ENCODE peak calls at places on chromosomes 13 and 19, in seven cellular contexts. R is IMR-90; W is pancreas; X is dorsolateral prefrontal cortex; Y is omental fat pad; F is CD4-positive, alpha-beta T cell; Q is BJ. T is an unnamed sample.

GRCh38 chr19:35408284-35409171 is 37.7 kb downstream of the GPR42 start:
- DNase-seq in R (no peak), W (no peak), X (no peak), Y (no peak), F (no peak), Q (no peak), T (no peak)

GRCh38 chr13:23796546-23796945 is 92.7 kb downstream of the MIPEP start:
- DNase-seq in R (peak), W (no peak), X (no peak), Y (no peak), F (no peak), Q (no peak), T (no peak)

GRCh38 chr19:7692417-7693088 is 9.4 kb downstream of the FCER2 start:
- DNase-seq in R (no peak), W (no peak), X (no peak), Y (no peak), F (no peak), Q (no peak), T (no peak)

GRCh38 chr19:57267294-57267693 is 13.0 kb upstream of the ZNF460 start:
- DNase-seq in R (no peak), W (no peak), X (no peak), Y (no peak), F (no peak), Q (no peak), T (no peak)

GRCh38 chr13:35794734-35795389 is 318.4 kb upstream of the MAB21L1 start:
- DNase-seq in R (peak), W (no peak), X (no peak), Y (no peak), F (no peak), Q (no peak), T (no peak)

GRCh38 chr19:32652893-32653625 is 21.9 kb downstream of the ANKRD27 start:
- DNase-seq in R (peak), W (peak), X (no peak), Y (peak), F (no peak), Q (no peak), T (peak)

GRCh38 chr19:33374406-33374703 is 846 bp downstream of the CEBPG start:
- DNase-seq in R (peak), W (no peak), X (no peak), Y (no peak), F (no peak), Q (no peak), T (no peak)

GRCh38 chr13:98997738-98998641 is 20.1 kb upstream of the DOCK9 start:
- DNase-seq in R (no peak), W (no peak), X (no peak), Y (no peak), F (peak), Q (peak), T (no peak)

GRCh38 chr19:51478381-51479285 is at the start of gene CEACAM18:
- DNase-seq in R (no peak), W (no peak), X (no peak), Y (no peak), F (no peak), Q (no peak), T (no peak)

GRCh38 chr13:71758823-71759222 is 108.2 kb downstream of the DACH1 start:
- DNase-seq in R (no peak), W (no peak), X (no peak), Y (no peak), F (no peak), Q (no peak), T (no peak)

GRCh38 chr13:110546933-110547332 is 14.6 kb downstream of the RAB20 start:
- DNase-seq in R (peak), W (peak), X (no peak), Y (peak), F (no peak), Q (peak), T (peak)

GRCh38 chr19:29843180-29844051 is 31.6 kb downstream of the CCNE1 start:
- DNase-seq in R (no peak), W (peak), X (peak), Y (no peak), F (no peak), Q (no peak), T (no peak)

GRCh38 chr19:34837262-34837661 is 64.2 kb upstream of the ZNF599 start:
- DNase-seq in R (no peak), W (no peak), X (no peak), Y (no peak), F (no peak), Q (no peak), T (peak)

GRCh38 chr13:59975807-59976445 is 187.8 kb downstream of the DIAPH3 start:
- DNase-seq in R (no peak), W (no peak), X (no peak), Y (no peak), F (no peak), Q (no peak), T (no peak)

GRCh38 chr13:41398494-41399190 is 58.7 kb upstream of the RGCC start:
- DNase-seq in R (no peak), W (no peak), X (no peak), Y (no peak), F (no peak), Q (no peak), T (no peak)

GRCh38 chr13:82654851-82655517 is 1227.3 kb downstream of the SLITRK1 start:
- DNase-seq in R (peak), W (peak), X (no peak), Y (no peak), F (no peak), Q (peak), T (no peak)

DNA sequence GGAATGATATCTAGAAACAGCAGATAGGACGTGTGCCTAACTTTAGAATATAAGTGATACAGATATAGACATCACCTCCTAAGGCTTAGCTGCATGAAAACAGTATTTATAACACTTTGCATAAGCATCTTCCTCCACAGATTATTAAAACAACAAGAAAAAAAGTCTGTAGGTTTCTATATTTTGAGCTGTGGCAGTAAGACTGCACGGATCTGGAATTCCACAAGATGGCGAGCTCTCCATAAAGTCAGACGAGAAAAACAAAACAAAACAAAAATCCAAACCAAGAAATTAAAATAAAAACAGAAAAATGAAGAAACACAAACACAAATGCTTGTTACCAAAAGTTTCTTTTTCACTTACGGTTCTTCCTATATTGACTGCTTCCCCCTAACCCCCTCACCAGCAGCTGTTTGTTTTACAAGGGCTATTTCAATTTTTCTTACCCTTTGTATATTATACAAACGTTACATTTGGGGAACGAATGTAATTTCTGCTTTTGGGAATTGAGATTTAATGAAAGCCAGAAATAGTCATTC is 285.8 kb downstream of the MYO16 start:
- DNase-seq in R (peak), W (no peak), X (no peak), Y (no peak), F (no peak), Q (no peak), T (no peak)
- TF ChIP-seq CTCF in R (peak), W (no peak), X (peak), Y (no peak), F (no peak), Q (peak), T (no peak)

DNA sequence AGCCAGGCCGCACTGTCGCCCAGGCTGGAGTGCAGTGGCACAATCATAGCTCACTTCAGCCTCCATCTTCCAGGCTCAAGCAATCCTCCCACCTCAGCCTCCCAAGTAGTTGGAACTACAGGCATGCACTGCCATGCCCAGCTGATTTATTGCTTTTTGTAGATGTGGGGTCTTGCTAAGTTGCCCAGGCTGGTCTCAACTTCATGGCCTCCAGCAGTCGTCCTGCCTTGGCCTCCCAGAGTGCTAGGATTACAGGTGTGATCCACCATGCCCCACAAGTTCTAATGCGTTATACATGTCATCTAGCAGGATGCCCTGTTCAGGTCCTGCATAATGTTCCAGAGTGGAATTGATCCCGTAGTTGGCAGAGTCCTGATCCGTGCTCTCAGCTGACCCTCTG is 4.6 kb downstream of the C19orf53 start:
- DNase-seq in R (no peak), W (no peak), X (no peak), Y (no peak), F (no peak), Q (no peak), T (no peak)
- TF ChIP-seq CTCF in R (no peak), W (no peak), X (no peak), Y (no peak), F (no peak), Q (no peak), T (no peak)

GRCh38 chr13:69857188-69857821 is 250.3 kb upstream of the ATXN8OS start:
- DNase-seq in R (peak), W (no peak), X (no peak), Y (no peak), F (no peak), Q (no peak), T (no peak)
- TF ChIP-seq CTCF in R (peak), W (peak), X (peak), Y (peak), F (peak), Q (peak), T (no peak)

GRCh38 chr19:53012006-53012405 is 1.7 kb upstream of the ERVV-1 start:
- DNase-seq in R (no peak), W (no peak), X (no peak), Y (no peak), F (no peak), Q (no peak), T (no peak)

GRCh38 chr19:53007200-53008054 is 6.3 kb upstream of the ERVV-1 start:
- DNase-seq in R (no peak), W (no peak), X (no peak), Y (no peak), F (no peak), Q (no peak), T (no peak)

GRCh38 chr19:53008061-53008778 is 5.5 kb upstream of the ERVV-1 start:
- DNase-seq in R (no peak), W (no peak), X (no peak), Y (no peak), F (no peak), Q (no peak), T (no peak)

GRCh38 chr19:53013621-53014020 is at the start of gene ERVV-1:
- DNase-seq in R (peak), W (no peak), X (no peak), Y (no peak), F (no peak), Q (no peak), T (no peak)

GRCh38 chr19:53010494-53010893 is 3.2 kb upstream of the ERVV-1 start:
- DNase-seq in R (no peak), W (no peak), X (no peak), Y (no peak), F (no peak), Q (no peak), T (no peak)
- TF ChIP-seq CTCF in R (no peak), W (no peak), X (no peak), Y (no peak), F (no peak), Q (no peak), T (no peak)

DNA sequence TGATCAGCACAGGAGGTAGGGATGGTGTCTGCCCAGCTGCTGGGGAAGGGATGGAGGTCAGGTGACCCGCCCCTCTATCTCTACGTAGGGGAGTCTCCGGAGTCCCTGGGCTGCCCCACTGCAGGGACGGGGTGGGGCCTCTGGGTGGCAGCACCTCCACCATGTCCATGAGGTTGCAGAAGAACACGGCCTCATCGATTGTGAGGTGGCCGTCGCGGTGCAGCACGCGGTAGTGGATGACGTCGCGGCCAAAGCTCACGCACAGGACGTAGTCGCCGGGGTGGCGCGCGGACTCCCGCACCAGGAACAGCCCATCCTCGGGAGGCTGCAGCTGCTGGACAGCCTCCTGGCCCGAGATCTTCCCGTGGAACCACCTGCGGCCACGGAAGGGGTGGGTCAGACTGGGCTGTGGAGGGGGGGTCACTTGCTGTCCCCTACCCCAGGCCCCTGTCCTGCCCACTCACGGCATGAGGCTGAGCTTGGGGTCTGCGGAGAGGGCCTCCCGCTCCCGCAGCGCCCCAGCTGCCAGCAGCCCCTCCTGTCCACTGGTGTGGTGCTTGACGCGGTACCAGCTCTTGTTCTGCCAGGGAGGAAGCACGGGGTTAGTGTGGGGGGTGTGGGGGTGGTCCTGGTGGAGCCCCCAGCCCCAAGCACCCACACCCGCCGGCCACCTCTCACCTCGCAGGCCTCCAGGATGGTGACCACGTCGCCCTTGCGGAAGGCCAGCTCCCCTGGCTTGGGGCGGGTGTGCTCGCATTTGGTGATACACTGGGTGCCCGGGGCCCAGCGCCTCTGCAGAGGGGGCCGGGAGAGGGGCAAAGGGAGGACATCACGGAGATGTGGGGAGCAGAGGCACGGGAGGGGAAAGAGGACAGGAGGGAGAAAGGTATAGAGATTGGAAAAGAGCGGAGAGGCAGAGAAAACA is 2.3 kb downstream of the MATK start:
- DNase-seq in R (no peak), W (no peak), X (no peak), Y (no peak), F (no peak), Q (no peak), T (no peak)
- TF ChIP-seq CTCF in R (peak), W (no peak), X (no peak), Y (no peak), F (peak), Q (no peak), T (no peak)

DNA sequence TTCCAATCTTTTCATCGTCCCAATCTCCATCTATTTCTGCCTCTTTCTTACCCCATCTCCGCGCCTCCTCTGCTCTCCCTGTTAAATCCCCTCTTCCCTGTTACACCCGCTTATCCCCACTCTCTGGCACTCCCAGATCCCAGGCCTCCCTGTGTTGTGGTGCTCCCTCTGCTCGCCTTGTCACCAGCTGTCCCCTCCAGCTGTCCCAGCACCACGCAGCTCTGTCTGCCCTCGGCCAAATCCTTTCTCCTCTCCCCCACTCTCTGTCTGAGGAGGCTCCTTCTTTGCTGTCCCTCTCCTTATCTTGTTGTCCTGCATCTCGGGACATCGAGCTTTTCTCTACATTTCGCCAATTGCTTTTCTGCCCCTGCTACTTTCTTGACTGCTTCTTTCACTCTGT is 1.0 kb downstream of the ZNF160 start:
- DNase-seq in R (no peak), W (no peak), X (no peak), Y (no peak), F (no peak), Q (no peak), T (no peak)
- TF ChIP-seq CTCF in R (no peak), W (no peak), X (no peak), Y (no peak), F (no peak), Q (no peak), T (no peak)

GRCh38 chr19:3653865-3654513 is 27.4 kb upstream of the CACTIN start:
- DNase-seq in R (no peak), W (peak), X (no peak), Y (no peak), F (no peak), Q (no peak), T (no peak)
- TF ChIP-seq CTCF in R (peak), W (no peak), X (no peak), Y (no peak), F (no peak), Q (peak), T (no peak)

DNA sequence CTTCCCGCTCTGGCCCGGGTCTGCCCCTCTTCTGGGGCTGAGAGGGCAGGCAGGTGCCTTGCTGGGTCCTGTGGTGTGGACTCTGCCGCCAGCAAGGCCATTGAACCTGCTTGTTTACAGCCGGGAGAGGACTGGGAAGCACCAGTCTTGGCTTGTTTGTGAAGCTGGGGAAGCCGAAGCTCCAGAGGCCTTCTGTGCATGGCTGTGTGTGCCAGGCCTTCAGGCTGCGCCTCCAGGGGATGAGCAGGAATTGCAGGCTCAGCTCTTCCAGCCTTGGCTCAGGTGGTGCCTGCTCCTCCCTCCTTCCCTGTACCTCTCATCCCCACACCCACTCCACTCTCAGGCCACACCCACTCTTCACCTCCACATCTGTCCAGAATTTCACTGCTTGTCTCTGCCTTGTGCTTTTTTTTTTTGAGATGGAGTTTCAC is 17.5 kb downstream of the NDUFB7 start:
- DNase-seq in R (no peak), W (no peak), X (no peak), Y (no peak), F (no peak), Q (no peak), T (no peak)
- TF ChIP-seq CTCF in R (no peak), W (no peak), X (peak), Y (no peak), F (no peak), Q (no peak), T (no peak)

DNA sequence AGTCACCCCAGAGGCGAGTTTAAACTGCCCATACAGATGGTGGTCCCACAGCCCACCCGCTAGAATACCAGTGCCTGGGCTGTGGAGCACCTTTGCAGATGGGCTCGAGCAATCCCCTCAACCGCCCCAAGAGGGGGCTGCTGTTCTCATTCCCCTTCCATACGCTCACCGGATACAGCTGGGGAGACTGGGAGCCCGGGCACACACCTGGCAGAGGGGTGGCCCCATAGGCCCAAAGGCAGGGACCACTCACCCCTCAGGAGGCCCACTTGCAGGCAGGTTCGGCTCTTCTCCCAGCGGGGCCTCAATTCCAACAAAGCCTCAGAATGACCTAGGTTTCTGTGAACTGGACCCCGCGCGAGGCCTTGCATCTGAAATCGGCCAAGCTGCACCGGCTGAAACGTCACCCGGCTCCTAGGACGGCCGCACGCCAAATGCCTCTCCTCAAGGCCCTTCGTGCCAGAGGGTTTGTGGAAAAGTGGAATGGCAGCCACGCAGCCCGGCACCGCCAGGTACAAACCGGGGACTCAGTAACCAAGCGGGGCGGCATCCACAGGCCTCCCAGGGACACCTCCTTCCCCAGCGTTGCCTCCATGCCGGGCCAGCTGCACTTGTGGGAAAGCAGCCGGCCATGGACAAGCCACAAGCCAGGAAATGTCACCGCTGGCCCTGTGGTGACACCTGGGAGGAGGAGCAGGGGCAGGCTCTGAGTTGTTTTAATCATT is 18.7 kb downstream of the MLLT1 start:
- DNase-seq in R (peak), W (no peak), X (no peak), Y (no peak), F (no peak), Q (no peak), T (peak)
- TF ChIP-seq CTCF in R (peak), W (peak), X (peak), Y (no peak), F (peak), Q (peak), T (peak)